ENCODE peak calls at places on chromosomes 13 and 19, in six cellular contexts. M, Q, J, F, V and X are unnamed samples.

GRCh38 chr19:2488942-2489731 is 13.2 kb downstream of the GADD45B start:
- DNase-seq in V (peak), Q (no peak), F (peak), J (no peak), M (no peak), X (peak)

GRCh38 chr19:58088521-58089052 is 9.4 kb downstream of the ZSCAN18 start:
- DNase-seq in F (no peak), V (no peak), J (no peak), Q (no peak), M (no peak), X (no peak)

GRCh38 chr13:65638572-65639168 is 1591.5 kb downstream of the PCDH9 start:
- DNase-seq in Q (no peak), F (no peak), M (peak), V (no peak), J (no peak), X (no peak)

GRCh38 chr19:17424743-17425365 is 5.0 kb downstream of the MVB12A start:
- DNase-seq in J (no peak), M (no peak), Q (no peak), F (no peak), V (no peak), X (no peak)

GRCh38 chr13:99464441-99464949 is 36.8 kb upstream of the TM9SF2 start:
- DNase-seq in M (no peak), Q (no peak), J (no peak), V (no peak), F (no peak), X (no peak)

GRCh38 chr13:32911506-32911905 is 104.7 kb upstream of the KL start:
- DNase-seq in F (no peak), M (peak), J (no peak), V (no peak), Q (peak), X (peak)

GRCh38 chr19:43651758-43652545 is 12.3 kb upstream of the CADM4 start:
- DNase-seq in J (no peak), V (peak), Q (no peak), F (peak), M (no peak), X (peak)

GRCh38 chr13:94860981-94861407 is 148.6 kb upstream of the SOX21 start:
- DNase-seq in V (no peak), J (no peak), F (no peak), M (no peak), Q (no peak), X (no peak)

GRCh38 chr19:56167064-56167578 is 8.7 kb upstream of the GALP start:
- DNase-seq in J (no peak), M (no peak), Q (no peak), V (no peak), F (no peak), X (no peak)

GRCh38 chr13:89199138-89199537 is 1528.0 kb downstream of the SLITRK5 start:
- DNase-seq in M (no peak), Q (no peak), V (no peak), J (no peak), F (no peak), X (no peak)

GRCh38 chr13:51152713-51153112 is 41.6 kb upstream of the C13orf42 start:
- DNase-seq in M (no peak), Q (no peak), V (no peak), J (peak), F (no peak), X (no peak)

GRCh38 chr13:71864094-71864980 is 2.7 kb downstream of the DACH1 start:
- DNase-seq in M (no peak), V (peak), Q (no peak), J (no peak), F (peak), X (no peak)

GRCh38 chr19:17292301-17293074 is 10.7 kb downstream of the ABHD8 start:
- DNase-seq in F (no peak), V (peak), M (peak), J (peak), Q (peak), X (peak)

GRCh38 chr19:51944798-51945552 is 17.7 kb downstream of the ZNF613 start:
- DNase-seq in V (no peak), M (no peak), Q (no peak), F (no peak), J (no peak), X (no peak)

GRCh38 chr19:56091751-56092546 is 29.1 kb downstream of the ZNF787 start:
- DNase-seq in M (no peak), F (peak), V (no peak), Q (no peak), J (no peak), X (no peak)

GRCh38 chr19:47891923-47892666 is 6.0 kb upstream of the SULT2A1 start:
- DNase-seq in Q (no peak), F (no peak), M (no peak), J (no peak), V (no peak), X (no peak)

GRCh38 chr13:21546372-21546771 is 57.6 kb downstream of the MICU2 start:
- DNase-seq in J (no peak), V (no peak), Q (no peak), M (no peak), F (no peak), X (no peak)

GRCh38 chr13:105165449-105166125 is 1369.9 kb downstream of the EFNB2 start:
- DNase-seq in J (no peak), V (peak), Q (no peak), F (no peak), M (no peak), X (no peak)

GRCh38 chr19:38913958-38914357 is 2.0 kb upstream of the CCER2 start:
- DNase-seq in M (no peak), Q (no peak), J (no peak), F (no peak), V (no peak), X (no peak)

GRCh38 chr13:110633776-110634175 is 18.4 kb downstream of the NAXD start:
- DNase-seq in Q (no peak), F (no peak), J (no peak), M (no peak), V (no peak), X (no peak)

GRCh38 chr19:16824658-16825311 is 4.4 kb upstream of the SIN3B start:
- DNase-seq in V (no peak), J (no peak), M (no peak), F (no peak), Q (no peak), X (no peak)

GRCh38 chr13:79621902-79622301 is 140.9 kb downstream of the NDFIP2 start:
- DNase-seq in M (no peak), Q (no peak), J (no peak), F (no peak), V (no peak), X (no peak)

GRCh38 chr19:6733338-6734095 is 3.9 kb downstream of the GPR108 start:
- DNase-seq in Q (no peak), V (no peak), F (no peak), J (no peak), M (no peak), X (no peak)

DNA sequence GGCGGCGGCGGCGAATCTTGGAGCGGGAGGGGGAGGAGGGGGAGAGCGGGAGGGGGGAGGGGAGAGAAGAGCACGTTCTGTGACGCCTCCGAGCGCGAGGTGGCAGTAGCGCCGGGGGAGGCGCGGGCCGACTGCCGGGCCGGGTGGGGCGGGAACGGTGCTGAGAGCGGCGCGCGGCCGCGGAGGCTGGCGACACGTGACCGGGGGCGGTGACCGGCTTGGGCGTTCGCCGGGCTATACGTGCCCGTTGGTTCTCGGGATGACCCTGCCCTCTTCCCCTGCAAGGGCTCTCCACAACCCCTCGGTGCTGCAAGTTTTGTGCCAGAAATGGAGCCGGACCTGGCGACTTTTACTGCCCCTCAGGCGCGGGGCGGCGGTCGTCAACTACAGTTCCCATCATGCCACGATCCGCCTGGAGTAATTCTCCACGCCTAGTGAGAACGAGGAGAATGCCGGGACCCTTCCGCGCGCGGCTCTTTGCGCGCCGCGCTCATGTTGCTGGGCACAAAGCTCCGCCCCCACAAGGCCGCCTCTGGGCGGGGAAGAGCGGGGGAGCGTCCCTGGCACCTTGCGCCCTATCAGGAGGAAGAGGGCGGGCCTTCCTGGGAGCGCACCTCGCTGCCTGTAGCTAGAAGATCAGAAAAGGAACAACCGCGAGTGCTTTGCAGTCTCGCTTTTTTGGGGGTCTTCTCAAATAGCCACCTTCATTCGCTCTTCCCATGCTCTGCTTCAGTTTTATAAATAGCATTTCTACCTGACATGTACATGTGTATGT is at the start of gene KPNA3:
- DNase-seq in M (peak), F (peak), J (peak), V (peak), Q (peak), X (peak)
- TF ChIP-seq POLR2A in M (peak), F (no peak), J (peak), V (peak), Q (peak), X (peak)

DNA sequence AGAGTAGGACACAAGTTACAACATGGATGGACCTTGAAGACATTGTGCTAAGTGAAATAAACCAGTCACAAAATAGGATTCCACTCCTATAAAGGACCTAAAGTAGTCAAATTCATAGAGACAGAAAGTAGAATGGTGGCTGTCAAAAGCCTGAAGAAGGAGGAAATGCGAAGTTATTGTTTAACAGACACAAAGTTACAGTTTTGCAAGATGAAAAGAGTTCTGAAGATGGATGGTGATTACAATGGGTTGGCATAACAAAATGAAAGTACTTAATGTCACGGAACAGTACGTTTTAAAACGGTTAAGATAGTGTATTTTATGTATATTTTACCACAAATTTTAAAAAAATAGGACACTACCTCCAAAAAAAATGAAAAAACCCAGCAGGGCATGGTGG is 34.8 kb downstream of the FOXO1 start:
- DNase-seq in Q (no peak), J (peak), V (no peak), F (no peak), M (no peak), X (no peak)
- TF ChIP-seq POLR2AphosphoS5 in Q (no peak), J (no peak), V (no peak), F (no peak), M (no peak), X (no peak)

GRCh38 chr19:11293468-11294389 is 2.2 kb upstream of the TSPAN16 start:
- DNase-seq in F (peak), M (peak), J (peak), V (peak), Q (peak), X (peak)
- TF ChIP-seq POLR2A in F (no peak), M (no peak), J (no peak), V (no peak), Q (no peak), X (no peak)

DNA sequence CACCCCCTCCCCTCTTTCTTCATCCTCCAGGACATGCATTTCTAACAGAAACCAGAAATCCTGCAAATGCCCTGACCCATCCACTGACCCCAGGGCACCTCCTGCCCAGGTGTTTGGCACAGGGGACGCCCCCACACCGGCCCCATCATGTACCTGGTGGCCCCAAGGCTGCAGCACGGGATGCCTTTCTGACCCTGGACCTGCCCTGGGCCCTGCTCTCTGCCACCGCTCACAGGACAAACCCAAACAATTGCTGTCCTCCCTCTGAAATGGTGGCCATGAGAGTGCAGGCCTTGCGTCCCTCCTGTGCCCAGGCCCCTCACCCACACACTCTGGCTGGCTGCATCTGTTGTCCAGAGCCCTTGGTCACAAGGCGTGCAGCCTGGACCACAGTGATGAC is 12.1 kb downstream of the SCGB2B2 start:
- DNase-seq in Q (no peak), F (no peak), M (no peak), J (no peak), V (no peak), X (no peak)
- TF ChIP-seq POLR2AphosphoS5 in Q (no peak), F (no peak), M (no peak), J (no peak), V (no peak), X (no peak)

DNA sequence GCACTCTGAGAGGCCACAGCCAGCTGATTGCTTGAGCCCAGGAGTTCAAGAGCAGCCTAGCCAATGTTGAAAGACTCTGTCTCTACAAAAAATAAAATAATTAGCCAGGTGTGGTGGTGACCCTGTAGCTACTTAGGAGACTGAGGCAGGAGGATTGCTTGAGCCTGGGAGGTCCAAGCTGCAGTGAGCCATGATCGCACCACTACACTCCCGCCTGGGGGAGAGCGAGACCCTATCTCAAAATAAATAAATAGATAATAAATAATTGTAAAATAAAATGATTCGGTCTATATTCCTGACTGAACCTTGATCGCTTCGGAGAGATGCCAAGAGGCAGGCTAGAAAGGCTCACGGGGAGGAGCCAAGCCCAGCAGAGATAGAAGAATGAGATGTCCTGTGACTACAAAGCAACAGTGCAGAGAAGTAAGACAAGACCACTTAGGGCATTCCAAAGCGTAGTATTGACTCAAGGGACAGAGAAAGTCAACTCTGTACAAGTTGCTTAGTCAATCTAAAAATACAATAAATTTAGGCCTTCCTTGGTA is 12.8 kb downstream of the SHISA2 start:
- DNase-seq in F (no peak), Q (no peak), M (no peak), V (no peak), J (peak), X (no peak)
- TF ChIP-seq POLR2A in F (no peak), Q (no peak), M (no peak), V (no peak), J (no peak), X (no peak)

GRCh38 chr19:14434157-14434501 is 1.0 kb downstream of the PKN1 start:
- DNase-seq in M (no peak), F (no peak), J (no peak), V (no peak), Q (no peak), X (no peak)

GRCh38 chr19:14433454-14434156 is 499 bp downstream of the PKN1 start:
- DNase-seq in J (no peak), Q (no peak), V (peak), M (no peak), F (no peak), X (no peak)

GRCh38 chr19:14430712-14431111 is 2.4 kb upstream of the PKN1 start:
- DNase-seq in V (no peak), M (no peak), J (no peak), Q (no peak), F (no peak), X (no peak)

GRCh38 chr19:14434543-14435319 is 1.6 kb downstream of the PKN1 start:
- DNase-seq in V (peak), J (no peak), M (no peak), Q (no peak), F (no peak), X (no peak)

DNA sequence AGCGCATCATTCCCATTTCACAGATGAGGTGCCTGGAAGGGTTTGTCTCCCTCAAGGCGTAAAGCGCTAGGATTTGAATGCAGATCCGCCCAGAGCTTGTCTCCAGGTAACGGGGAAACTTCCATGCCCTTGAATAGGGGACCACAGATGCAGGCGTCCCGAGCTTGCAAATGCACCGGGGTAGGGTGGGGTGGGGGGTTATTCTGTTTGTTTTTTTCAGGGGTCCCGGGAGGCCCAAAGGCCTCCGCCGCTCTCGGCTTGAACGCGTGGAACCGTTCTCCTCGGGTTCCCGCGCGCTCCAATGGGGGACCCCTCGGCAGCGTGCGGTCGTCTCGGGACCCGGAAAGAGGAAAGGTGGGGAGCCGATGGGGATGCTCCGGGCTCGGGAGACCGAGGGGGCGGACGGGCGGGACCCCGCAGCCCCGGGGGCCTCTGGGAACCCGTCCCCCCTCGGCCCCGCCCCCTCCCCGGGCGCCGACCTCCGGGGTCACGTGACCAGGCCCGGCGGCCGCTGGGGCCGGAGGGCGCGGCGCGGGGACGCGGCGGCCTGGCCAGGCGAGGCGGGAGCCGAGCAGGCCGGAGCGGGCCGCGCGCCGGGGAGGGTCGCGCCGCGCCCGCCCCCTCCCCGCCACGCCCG is at the start of gene PKN1:
- DNase-seq in J (no peak), F (no peak), M (no peak), Q (no peak), V (peak), X (peak)
- TF ChIP-seq POLR2AphosphoS5 in J (no peak), F (no peak), M (peak), Q (no peak), V (no peak), X (no peak)